ENCODE peak calls at places on chromosomes 13 and 19, in ten cellular contexts. N, S, K, J, O, L, B, X, W and Z are unnamed samples.

GRCh38 chr19:20660473-20660872 is 898 bp downstream of the ZNF626 start:
- DNase-seq in W (no peak), S (no peak), J (no peak), L (no peak), X (no peak), B (no peak), O (no peak), N (no peak), K (peak), Z (no peak)

GRCh38 chr13:105139380-105140285 is 1395.8 kb downstream of the EFNB2 start:
- DNase-seq in K (peak), S (peak), O (peak), N (peak), J (no peak), L (peak), B (no peak), W (no peak), X (peak), Z (no peak)

GRCh38 chr19:37114001-37114400 is 35.8 kb downstream of the ZNF420 start:
- DNase-seq in B (no peak), X (no peak), S (no peak), K (no peak), L (no peak), W (no peak), O (no peak), N (no peak), J (no peak), Z (no peak)

GRCh38 chr19:461664-462551 is 1.1 kb upstream of the SHC2 start:
- DNase-seq in N (no peak), O (no peak), S (no peak), X (no peak), J (no peak), K (no peak), B (no peak), W (no peak), L (no peak), Z (no peak)

GRCh38 chr19:10353793-10354391 is 14.5 kb upstream of the ICAM3 start:
- DNase-seq in W (no peak), B (no peak), O (peak), N (peak), K (peak), L (no peak), S (peak), J (no peak), X (peak), Z (peak)

GRCh38 chr19:2039959-2040646 is 10.9 kb downstream of the MKNK2 start:
- DNase-seq in K (no peak), L (no peak), J (no peak), B (no peak), X (no peak), N (no peak), O (no peak), W (no peak), S (peak), Z (peak)

GRCh38 chr13:113672002-113672651 is 5.1 kb downstream of the GRK1 start:
- DNase-seq in N (no peak), K (no peak), J (no peak), B (no peak), O (no peak), L (no peak), S (peak), X (no peak), W (no peak), Z (no peak)

GRCh38 chr13:91184244-91184926 is 163.1 kb upstream of the MIR17HG start:
- DNase-seq in B (no peak), W (no peak), N (no peak), L (no peak), O (no peak), K (peak), S (no peak), J (no peak), X (no peak), Z (no peak)

GRCh38 chr19:2574971-2575630 is 99.2 kb downstream of the GADD45B start:
- DNase-seq in K (no peak), O (no peak), J (no peak), L (no peak), X (no peak), S (no peak), W (peak), N (no peak), B (no peak), Z (no peak)

GRCh38 chr13:52646967-52647366 is 4.7 kb downstream of the HNRNPA1L2 start:
- DNase-seq in X (no peak), W (no peak), B (no peak), K (no peak), N (no peak), J (no peak), L (no peak), O (no peak), S (no peak), Z (no peak)

GRCh38 chr13:19950374-19950773 is 8.2 kb upstream of the ZMYM2 start:
- DNase-seq in O (no peak), L (no peak), W (no peak), J (no peak), K (no peak), N (no peak), B (no peak), X (no peak), S (no peak), Z (no peak)

DNA sequence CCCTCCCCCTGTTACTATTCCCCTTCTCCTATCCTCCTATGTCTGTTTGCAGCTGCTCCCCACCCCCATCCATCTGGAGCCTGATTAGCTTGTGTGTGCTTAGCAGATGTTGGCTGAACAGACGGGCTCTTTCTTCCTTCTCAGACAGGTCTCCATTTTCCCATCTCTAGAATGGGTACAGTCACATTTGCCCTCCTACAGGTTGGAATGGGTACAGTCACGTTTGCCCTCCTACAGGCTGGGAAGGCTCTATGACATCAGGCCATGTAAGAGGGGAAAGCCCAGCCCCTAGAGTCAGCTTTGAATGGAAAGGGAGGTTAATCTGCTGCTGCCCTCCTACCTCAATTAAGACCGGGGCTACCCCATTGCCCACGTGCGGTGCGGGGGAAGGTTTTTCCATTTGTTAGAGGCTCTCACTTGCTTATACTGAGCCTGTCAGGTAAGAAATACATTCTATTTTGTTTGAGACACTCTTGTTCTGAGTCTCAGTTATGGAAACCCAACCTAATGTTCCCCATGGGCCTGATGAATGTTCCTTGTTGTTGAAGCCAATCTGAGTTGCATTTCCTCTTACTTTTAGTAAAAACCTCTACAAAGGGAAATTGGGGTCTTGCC is 2.2 kb upstream of the CLEC17A start:
- DNase-seq in O (no peak), K (no peak), B (no peak), X (no peak), L (no peak), N (no peak), J (no peak), S (no peak), W (no peak), Z (no peak)
- TF ChIP-seq CTCF in O (no peak), K (no peak), B (no peak), X (no peak), L (no peak), N (no peak), J (no peak), S (no peak), W (no peak), Z (no peak)

GRCh38 chr13:26624572-26624971 is 67.1 kb downstream of the WASF3 start:
- DNase-seq in W (no peak), O (no peak), J (no peak), B (no peak), L (no peak), K (no peak), S (no peak), X (no peak), N (no peak), Z (no peak)

GRCh38 chr13:26623125-26623524 is 65.6 kb downstream of the WASF3 start:
- DNase-seq in W (no peak), J (no peak), O (no peak), K (no peak), B (no peak), X (no peak), L (no peak), S (no peak), N (peak), Z (no peak)

GRCh38 chr13:26629260-26629659 is 71.8 kb downstream of the WASF3 start:
- DNase-seq in L (peak), W (no peak), J (no peak), K (peak), S (peak), N (peak), X (no peak), B (no peak), O (no peak), Z (no peak)

GRCh38 chr13:26628706-26629105 is 71.2 kb downstream of the WASF3 start:
- DNase-seq in K (peak), S (no peak), X (no peak), O (no peak), N (peak), B (no peak), J (no peak), L (peak), W (no peak), Z (no peak)
- TF ChIP-seq CTCF in K (peak), S (no peak), X (no peak), O (peak), N (peak), B (no peak), J (peak), L (peak), W (no peak), Z (no peak)

GRCh38 chr13:63631006-63631405 is 2215.4 kb upstream of the PCDH20 start:
- DNase-seq in N (no peak), S (no peak), X (no peak), B (no peak), K (no peak), O (no peak), L (no peak), W (no peak), J (no peak), Z (no peak)

GRCh38 chr13:63636231-63636993 is 2220.8 kb upstream of the PCDH20 start:
- DNase-seq in N (no peak), J (no peak), X (no peak), B (no peak), S (no peak), O (no peak), K (peak), W (no peak), L (no peak), Z (no peak)
- TF ChIP-seq CTCF in N (peak), J (no peak), X (no peak), B (no peak), S (no peak), O (no peak), K (peak), W (no peak), L (no peak), Z (peak)

GRCh38 chr19:18940791-18941627 is at the start of gene HOMER3:
- DNase-seq in K (peak), J (peak), N (peak), S (peak), O (peak), L (no peak), B (peak), W (peak), X (peak), Z (peak)
- TF ChIP-seq CTCF in K (peak), J (no peak), N (peak), S (peak), O (no peak), L (peak), B (no peak), W (no peak), X (peak), Z (peak)

DNA sequence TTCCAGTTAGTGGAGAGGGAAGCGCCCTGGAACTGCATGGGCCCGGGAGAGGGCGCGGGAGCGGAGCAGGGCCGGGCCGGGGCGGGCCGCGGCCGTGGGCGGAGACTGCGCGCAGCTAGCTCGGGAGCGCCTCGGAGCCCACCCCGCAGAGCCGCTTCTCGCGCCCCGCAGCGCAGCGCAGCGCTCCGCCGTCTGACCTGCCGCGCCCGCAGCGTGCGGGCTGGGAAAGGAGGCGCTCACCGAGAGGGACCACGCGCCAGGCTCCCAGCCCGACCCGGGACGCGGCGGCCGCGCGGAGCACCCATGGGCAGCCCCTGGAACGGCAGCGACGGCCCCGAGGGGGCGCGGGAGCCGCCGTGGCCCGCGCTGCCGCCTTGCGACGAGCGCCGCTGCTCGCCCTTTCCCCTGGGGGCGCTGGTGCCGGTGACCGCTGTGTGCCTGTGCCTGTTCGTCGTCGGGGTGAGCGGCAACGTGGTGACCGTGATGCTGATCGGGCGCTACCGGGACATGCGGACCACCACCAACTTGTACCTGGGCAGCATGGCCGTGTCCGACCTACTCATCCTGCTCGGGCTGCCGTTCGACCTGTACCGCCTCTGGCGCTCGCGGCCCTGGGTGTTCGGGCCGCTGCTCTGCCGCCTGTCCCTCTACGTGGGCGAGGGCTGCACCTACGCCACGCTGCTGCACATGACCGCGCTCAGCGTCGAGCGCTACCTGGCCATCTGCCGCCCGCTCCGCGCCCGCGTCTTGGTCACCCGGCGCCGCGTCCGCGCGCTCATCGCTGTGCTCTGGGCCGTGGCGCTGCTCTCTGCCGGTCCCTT is at the start of gene MLNR:
- DNase-seq in B (no peak), L (no peak), O (no peak), J (no peak), K (no peak), N (peak), X (no peak), S (peak), W (no peak), Z (no peak)
- TF ChIP-seq CTCF in B (no peak), L (peak), O (no peak), J (no peak), K (no peak), N (no peak), X (peak), S (peak), W (no peak), Z (peak)

DNA sequence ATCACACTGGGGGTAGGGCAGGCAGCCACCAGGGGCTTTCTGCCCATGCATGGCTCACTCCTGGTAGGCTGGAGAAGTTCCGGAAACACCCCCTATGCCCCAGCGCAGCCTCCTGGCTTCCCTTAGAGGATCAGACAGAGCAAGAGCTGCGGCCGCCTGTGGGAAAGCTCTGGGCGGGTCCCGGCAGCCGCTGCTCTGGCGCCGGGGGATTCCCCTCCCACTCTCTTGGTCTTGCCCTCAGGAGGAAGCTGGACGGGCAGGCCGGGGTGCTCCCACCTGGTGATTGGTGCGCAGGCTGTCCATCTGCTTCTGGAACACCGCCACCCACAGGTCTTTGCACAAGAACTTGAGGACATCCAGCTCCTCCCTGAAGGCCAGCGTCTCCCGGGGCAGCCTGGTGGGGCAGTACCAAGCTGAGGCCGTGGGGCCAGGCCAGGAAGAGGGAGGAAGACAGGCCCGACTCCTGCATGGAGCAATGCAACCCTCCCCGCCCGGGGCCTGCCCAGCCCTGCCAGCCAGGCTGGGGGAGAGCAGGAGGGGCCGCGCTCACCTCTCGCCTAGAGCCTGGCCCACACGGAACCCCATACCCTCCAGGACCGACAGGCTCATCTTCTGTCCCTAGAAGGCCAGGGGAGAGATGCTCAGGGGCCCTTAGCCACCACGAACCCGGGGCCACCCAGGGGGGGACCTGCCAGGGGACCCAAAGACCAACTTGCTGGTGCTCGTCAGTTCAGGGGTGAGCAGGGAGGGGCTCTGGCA is 4.0 kb upstream of the NKPD1 start:
- DNase-seq in X (no peak), S (no peak), K (peak), J (no peak), W (peak), O (peak), L (peak), B (peak), N (peak), Z (no peak)
- TF ChIP-seq CTCF in X (no peak), S (no peak), K (peak), J (no peak), W (no peak), O (no peak), L (peak), B (no peak), N (no peak), Z (no peak)

DNA sequence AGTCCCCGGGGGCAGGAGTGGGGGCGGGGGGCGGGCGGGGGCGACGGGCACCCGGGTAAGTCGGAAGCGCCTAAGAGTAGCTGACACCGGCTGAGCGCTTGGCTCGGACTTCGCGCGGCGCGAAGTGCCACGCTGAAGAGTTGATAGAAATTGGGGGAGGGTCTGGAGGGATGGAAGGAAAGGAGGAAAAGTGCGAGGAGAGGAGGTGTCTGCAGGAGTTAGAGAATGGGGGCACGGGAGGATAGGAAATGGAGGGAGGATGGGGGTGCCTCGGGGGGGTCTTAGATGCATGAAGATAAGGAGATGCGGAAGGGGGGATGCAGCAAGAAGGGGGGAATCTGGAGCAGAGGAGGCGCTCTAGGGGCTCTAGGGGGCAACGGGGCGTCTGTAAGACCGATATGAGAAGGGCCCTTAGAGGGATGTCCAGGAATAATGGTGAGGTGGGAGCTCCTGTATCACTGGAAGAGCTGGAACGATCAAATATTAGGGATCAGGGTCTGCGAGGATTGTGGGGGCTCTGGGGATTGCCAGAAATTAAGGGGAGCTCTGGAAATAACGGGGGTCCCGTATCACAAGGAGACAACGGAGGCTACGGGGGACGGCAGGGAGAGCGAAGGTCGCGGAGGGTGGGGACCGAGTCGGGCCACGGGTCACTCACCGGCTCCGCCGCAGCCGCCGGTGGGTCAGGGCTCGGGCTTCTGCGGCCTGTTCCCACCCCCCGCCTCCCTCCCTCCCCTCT is at the start of gene MYPOP:
- DNase-seq in X (peak), J (no peak), B (no peak), O (no peak), S (no peak), L (no peak), N (no peak), K (no peak), W (no peak), Z (no peak)
- TF ChIP-seq CTCF in X (no peak), J (no peak), B (no peak), O (no peak), S (no peak), L (no peak), N (no peak), K (no peak), W (no peak), Z (no peak)

DNA sequence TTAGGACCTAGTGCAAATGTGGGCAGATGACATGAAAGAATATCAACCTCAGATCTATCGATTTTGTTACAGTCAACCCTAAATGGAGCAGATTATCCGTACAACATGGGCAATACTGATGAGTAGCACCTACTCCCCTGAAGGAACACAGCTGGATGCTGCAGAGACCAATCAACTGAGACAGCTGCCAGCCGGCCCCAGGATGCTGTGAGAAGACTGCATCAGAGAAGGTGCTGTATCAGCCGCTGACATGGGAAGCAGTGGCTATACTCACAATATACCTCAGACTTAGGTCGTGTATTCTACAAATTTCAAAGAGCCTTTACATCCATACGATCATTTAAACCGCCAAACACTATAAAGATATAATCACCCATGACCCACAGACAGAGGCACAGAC is 95.9 kb upstream of the FNDC3A start:
- DNase-seq in J (no peak), N (no peak), W (no peak), L (no peak), X (no peak), O (no peak), S (no peak), K (no peak), B (no peak), Z (no peak)
- TF ChIP-seq CTCF in J (no peak), N (no peak), W (no peak), L (no peak), X (no peak), O (no peak), S (no peak), K (no peak), B (no peak), Z (no peak)

DNA sequence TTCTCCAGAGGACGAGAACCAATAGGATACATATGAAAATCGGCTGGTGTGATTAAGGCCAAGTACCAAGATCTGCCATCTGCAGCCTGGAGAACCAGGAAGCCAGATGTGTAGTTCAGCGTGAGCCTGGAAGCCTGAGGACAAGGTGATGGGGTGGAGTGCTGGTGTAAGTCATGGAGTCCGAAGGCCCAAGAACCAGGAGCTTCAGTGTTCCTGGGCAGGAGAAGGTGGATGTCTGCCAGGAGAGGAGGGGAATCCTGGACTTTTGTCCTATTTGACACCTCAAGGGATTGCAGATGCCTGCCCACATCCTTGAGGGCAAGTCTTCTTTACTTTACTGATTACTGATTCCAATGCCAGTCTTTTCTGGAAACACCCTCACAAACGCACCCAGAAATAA is 71.5 kb downstream of the SPATA13 start:
- DNase-seq in W (no peak), B (no peak), O (no peak), L (no peak), N (no peak), K (no peak), J (no peak), X (no peak), S (no peak), Z (no peak)
- TF ChIP-seq CTCF in W (no peak), B (no peak), O (no peak), L (no peak), N (no peak), K (no peak), J (no peak), X (no peak), S (no peak), Z (no peak)

GRCh38 chr19:56619131-56619530 is 23.8 kb upstream of the SMIM17 start:
- DNase-seq in O (no peak), N (no peak), B (no peak), L (no peak), J (no peak), K (no peak), S (no peak), W (no peak), X (no peak), Z (no peak)
- TF ChIP-seq CTCF in O (no peak), N (no peak), B (no peak), L (no peak), J (no peak), K (no peak), S (no peak), W (no peak), X (no peak), Z (no peak)